ENCODE peak calls at places on chromosome 21, in five cellular contexts. G, D, Z, Y and C are unnamed samples. For H3K4me1, the result is how much of the 10 kb centered on the place peaks cover.

GRCh38 chr21:34302496-34302895 is 61.3 kb upstream of the KCNE2 start:
- DNase-seq in G (no peak), D (no peak), Y (no peak), Z (no peak), C (no peak)

GRCh38 chr21:32030146-32030652 is 157.4 kb downstream of the HUNK start:
- DNase-seq in D (no peak), Y (no peak), Z (no peak), G (no peak), C (no peak)

GRCh38 chr21:36320421-36321324 is 676 bp downstream of the MORC3 start:
- DNase-seq in D (peak), G (no peak), Z (no peak), Y (no peak), C (peak)

GRCh38 chr21:21019681-21020080 is 21.5 kb downstream of the NCAM2 start:
- DNase-seq in G (no peak), D (no peak), Y (no peak), Z (no peak), C (no peak)

GRCh38 chr21:26653431-26653830 is 80.3 kb upstream of the CYYR1 start:
- DNase-seq in G (no peak), Y (no peak), Z (no peak), D (no peak), C (no peak)

GRCh38 chr21:27769763-27770162 is 802.9 kb upstream of the ADAMTS5 start:
- DNase-seq in Z (no peak), G (no peak), Y (no peak), D (no peak), C (no peak)

GRCh38 chr21:25639167-25639921 is at the start of gene JAM2:
- DNase-seq in Z (peak), D (no peak), G (peak), Y (no peak), C (peak)

GRCh38 chr21:31505975-31506374 is 153.5 kb upstream of the SOD1 start:
- DNase-seq in Z (no peak), D (no peak), Y (no peak), G (no peak), C (no peak)

GRCh38 chr21:39186676-39187075 is 3.4 kb upstream of the PSMG1 start:
- DNase-seq in D (no peak), Y (no peak), Z (no peak), G (no peak), C (no peak)
- H3K4me1 ChIP-seq in D (under half), Y (under half), Z (under half), G (under half), C (under half)

DNA sequence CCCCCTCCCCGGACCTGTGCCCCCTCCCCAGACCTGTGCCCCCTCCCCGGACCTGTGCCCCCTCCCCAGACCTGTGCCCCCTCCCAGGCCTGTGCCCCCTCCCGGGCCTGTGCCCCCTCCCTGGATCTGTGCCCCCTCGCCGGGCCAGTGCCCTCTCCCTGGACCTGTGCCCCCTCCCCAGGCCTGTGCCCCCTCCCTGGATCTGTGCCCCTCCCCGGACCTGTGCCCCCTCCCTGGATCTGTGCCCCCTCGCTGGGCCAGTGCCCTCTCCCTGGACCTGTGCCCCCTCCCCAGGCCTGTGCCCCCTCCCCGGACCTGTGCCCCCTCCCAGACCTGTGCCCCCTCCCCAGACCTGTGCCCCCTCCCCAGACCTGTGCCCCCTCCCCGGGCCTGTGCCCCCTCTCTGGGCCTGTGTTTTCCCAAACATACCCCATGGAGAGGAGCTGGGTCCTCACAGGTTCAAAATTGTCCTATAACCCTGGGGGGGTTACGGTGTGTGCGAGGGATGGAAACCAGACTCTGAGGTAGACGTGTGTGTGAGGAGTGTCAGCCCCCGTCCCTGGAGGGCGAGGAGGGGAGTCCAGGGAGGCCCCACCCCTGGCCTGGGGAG is 47.6 kb upstream of the POFUT2 start:
- DNase-seq in Z (no peak), G (peak), D (no peak), Y (no peak), C (no peak)
- H3K4me1 ChIP-seq in Z (under half), G (under half), D (under half), Y (under half), C (under half)

DNA sequence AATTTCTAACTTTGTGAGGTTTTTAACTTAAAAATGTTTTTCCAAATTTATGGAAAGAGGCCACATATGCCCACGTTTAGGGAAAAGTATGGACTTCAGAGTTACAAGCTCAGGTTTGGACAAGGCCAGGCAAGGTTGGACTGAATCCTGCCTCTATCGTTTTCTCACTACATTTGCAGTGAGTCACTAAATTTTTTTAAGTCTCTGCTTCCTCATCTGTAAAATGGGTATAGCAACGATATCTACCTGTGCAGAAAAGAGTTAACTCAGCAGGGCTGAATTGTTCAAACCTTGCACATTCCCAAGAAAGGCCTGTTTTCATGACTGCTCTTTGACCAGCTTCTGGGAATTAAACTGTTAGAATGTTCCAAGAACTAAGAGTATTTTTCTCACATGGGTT is 159.1 kb downstream of the LTN1 start:
- DNase-seq in G (no peak), Z (no peak), Y (no peak), D (no peak), C (no peak)
- H3K4me1 ChIP-seq in G (under half), Z (under half), Y (under half), D (under half), C (under half)

GRCh38 chr21:44354001-44354405 is 582 bp downstream of the TRPM2 start:
- DNase-seq in G (peak), D (no peak), Y (no peak), Z (no peak), C (no peak)
- H3K4me1 ChIP-seq in G (under half), D (under half), Y (under half), Z (under half), C (under half)

DNA sequence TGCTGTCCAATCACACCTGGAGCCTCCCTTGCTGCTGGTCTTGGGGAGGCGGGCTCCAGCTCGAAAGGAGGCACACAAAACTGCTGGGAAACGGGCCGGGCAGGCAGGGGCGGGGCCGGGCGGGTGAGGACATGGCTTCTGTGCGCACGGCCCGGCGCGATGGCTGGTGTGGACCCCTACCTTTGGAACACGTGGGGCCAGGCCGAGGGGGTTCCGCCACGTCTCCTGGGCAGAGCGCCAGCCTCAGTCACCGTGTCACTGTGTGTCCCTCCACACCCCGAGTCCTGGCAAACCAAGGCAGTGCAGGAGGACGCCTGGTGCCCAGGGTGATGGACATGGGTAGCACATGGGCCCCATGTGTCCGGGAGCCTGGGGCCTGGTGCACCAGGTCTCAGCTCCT is 42.0 kb upstream of the ADARB1 start:
- DNase-seq in Z (no peak), G (peak), Y (no peak), D (no peak), C (peak)
- H3K4me1 ChIP-seq in Z (under half), G (under half), Y (under half), D (under half), C (under half)

GRCh38 chr21:29321908-29322569 is 23.3 kb downstream of the BACH1 start:
- DNase-seq in Y (no peak), Z (no peak), G (no peak), D (no peak), C (no peak)
- H3K4me1 ChIP-seq in Y (under half), Z (under half), G (under half), D (under half), C (under half)

GRCh38 chr21:16324630-16325029 is 594.8 kb downstream of the USP25 start:
- DNase-seq in Y (no peak), D (no peak), G (no peak), Z (no peak), C (no peak)
- H3K4me1 ChIP-seq in Y (under half), D (under half), G (under half), Z (under half), C (under half)

GRCh38 chr21:45109831-45110492 is 35.6 kb downstream of the ADARB1 start:
- DNase-seq in G (no peak), Z (no peak), Y (no peak), D (no peak), C (no peak)
- H3K4me1 ChIP-seq in G (under half), Z (under half), Y (under half), D (under half), C (under half)

GRCh38 chr21:45870421-45870820 is 111.1 kb upstream of the COL6A1 start:
- DNase-seq in D (peak), Y (no peak), Z (no peak), G (no peak), C (no peak)
- H3K4me1 ChIP-seq in D (under half), Y (under half), Z (under half), G (under half), C (under half)

GRCh38 chr21:44893278-44893556 is 19.7 kb upstream of the PTTG1IP start:
- DNase-seq in Y (no peak), Z (no peak), D (no peak), G (peak), C (no peak)
- H3K4me1 ChIP-seq in Y (under half), Z (under half), D (under half), G (under half), C (under half)